ENCODE peak calls at places on chromosomes 12 and 14, in four cellular contexts. I is psoas muscle, A is lower leg skin, X is tibial artery. R is an unnamed sample.

GRCh38 chr14:87260460-87260859 is 732.5 kb downstream of the GALC start:
- DNase-seq in I (no peak), A (no peak), X (no peak), R (no peak)

GRCh38 chr14:75442642-75443041 is 14.8 kb downstream of the JDP2 start:
- DNase-seq in I (no peak), A (no peak), X (no peak), R (no peak)

GRCh38 chr12:62933220-62933870 is 1.6 kb downstream of the PPM1H start:
- DNase-seq in I (peak), A (no peak), X (no peak), R (no peak)

GRCh38 chr14:96627386-96627785 is 125.2 kb downstream of the PAPOLA start:
- DNase-seq in I (no peak), A (no peak), X (no peak), R (no peak)

GRCh38 chr14:36647827-36648753 is 13.6 kb upstream of the PAX9 start:
- DNase-seq in I (peak), A (no peak), X (peak), R (no peak)

GRCh38 chr14:26200675-26201074 is 397.2 kb downstream of the NOVA1 start:
- DNase-seq in I (no peak), A (no peak), X (no peak), R (no peak)

GRCh38 chr12:123900898-123901376 is 71.7 kb downstream of the CCDC92 start:
- DNase-seq in I (no peak), A (no peak), X (no peak), R (no peak)

GRCh38 chr12:109433618-109434017 is 43.5 kb downstream of the KCTD10 start:
- DNase-seq in I (no peak), A (no peak), X (no peak), R (no peak)

GRCh38 chr14:97336816-97337215 is 539.6 kb downstream of the VRK1 start:
- DNase-seq in I (no peak), A (no peak), X (no peak), R (no peak)

GRCh38 chr14:24367506-24368214 is at the start of gene NFATC4:
- DNase-seq in I (peak), A (peak), X (peak), R (no peak)

GRCh38 chr14:83473846-83474245 is 1940.2 kb upstream of the SEL1L start:
- DNase-seq in I (no peak), A (no peak), X (no peak), R (peak)

GRCh38 chr14:105682956-105683570 is 156.7 kb downstream of the TMEM121 start:
- DNase-seq in I (no peak), A (peak), X (peak), R (no peak)

GRCh38 chr14:38693423-38693822 is 409.6 kb downstream of the SEC23A start:
- DNase-seq in I (no peak), A (no peak), X (no peak), R (no peak)

GRCh38 chr12:52795694-52796428 is at the start of gene KRT3:
- DNase-seq in I (no peak), A (no peak), X (no peak), R (no peak)

GRCh38 chr14:102754370-102755262 is 22.6 kb upstream of the TRAF3 start:
- DNase-seq in I (no peak), A (no peak), X (no peak), R (no peak)

GRCh38 chr14:103007555-103007954 is 49.8 kb downstream of the CDC42BPB start:
- DNase-seq in I (no peak), A (no peak), X (no peak), R (peak)

GRCh38 chr12:116346751-116347150 is 69.3 kb upstream of the MED13L start:
- DNase-seq in I (no peak), A (no peak), X (no peak), R (peak)

GRCh38 chr12:42810006-42810405 is 220.5 kb upstream of the PRICKLE1 start:
- DNase-seq in I (no peak), A (no peak), X (no peak), R (no peak)

GRCh38 chr12:115149685-115150378 is 465.9 kb upstream of the TBX3 start:
- DNase-seq in I (no peak), A (no peak), X (no peak), R (no peak)

GRCh38 chr12:27330846-27331245 is 1.8 kb upstream of the BMAL2 start:
- DNase-seq in I (no peak), A (no peak), X (no peak), R (no peak)

GRCh38 chr12:108570743-108571603 is 8.6 kb downstream of the ISCU start:
- DNase-seq in I (no peak), A (peak), X (peak), R (peak)

GRCh38 chr12:68557011-68557715 is 53.5 kb upstream of the RAP1B start:
- DNase-seq in I (no peak), A (no peak), X (no peak), R (peak)

GRCh38 chr12:3420693-3421092 is 70.3 kb upstream of the PRMT8 start:
- DNase-seq in I (no peak), A (no peak), X (no peak), R (no peak)

GRCh38 chr14:68967459-68967940 is 11.6 kb downstream of the ACTN1 start:
- DNase-seq in I (no peak), A (no peak), X (no peak), R (no peak)